ENCODE peak calls at places on chromosomes 3 and 15, in ten cellular contexts. T, P, E, O, D, Q, W, U, C and R are unnamed samples.
A peak's percentile ranks its signal among the peaks of the same experiment; 100 is the strongest.

GRCh38 chr3:188861847-188862740 is 309.7 kb upstream of the TPRG1 start:
- DNase-seq in W (no peak), P (no peak), O (no peak), D (peak; percentile 72), E (no peak), T (no peak), U (no peak), C (peak; percentile 33), Q (peak; percentile 50), R (no peak)

GRCh38 chr15:85381850-85382751 is 1.7 kb downstream of the AKAP13 start:
- DNase-seq in Q (no peak), U (no peak), O (no peak), C (peak; percentile 53), W (no peak), P (no peak), E (peak; percentile 28), T (no peak), D (peak; percentile 39), R (no peak)

GRCh38 chr15:22979069-22979698 is 984 bp downstream of the CYFIP1 start:
- DNase-seq in C (peak; percentile 75), E (peak; percentile 71), P (peak; percentile 54), Q (peak; percentile 41), W (peak; percentile 79), D (peak; percentile 40), U (peak; percentile 5), O (peak; percentile 69), T (no peak), R (peak; percentile 81)

GRCh38 chr3:16533928-16534913 is 20.7 kb upstream of the RFTN1 start:
- DNase-seq in E (no peak), T (no peak), P (no peak), O (peak; percentile 57), Q (peak; percentile 35), W (no peak), U (no peak), D (no peak), C (no peak), R (peak; percentile 49)

GRCh38 chr15:83305696-83306291 is 21.3 kb upstream of the BNC1 start:
- DNase-seq in E (peak; percentile 87), W (peak; percentile 90), O (peak; percentile 65), P (no peak), T (no peak), Q (no peak), D (peak; percentile 70), C (peak; percentile 41), U (no peak), R (peak; percentile 31)

GRCh38 chr3:76554717-76555116 is 485.2 kb upstream of the ROBO2 start:
- DNase-seq in T (no peak), C (peak; percentile 53), W (no peak), P (no peak), U (no peak), O (no peak), D (peak; percentile 6), E (no peak), Q (peak; percentile 69), R (peak; percentile 93)

GRCh38 chr15:60091150-60091549 is 87.0 kb downstream of the FOXB1 start:
- DNase-seq in D (peak; percentile 85), P (no peak), U (no peak), T (no peak), Q (peak; percentile 93), C (peak; percentile 92), O (no peak), W (peak; percentile 83), E (peak; percentile 95), R (peak; percentile 88)

GRCh38 chr3:196599734-196600128 is 31.3 kb downstream of the FBXO45 start:
- DNase-seq in D (no peak), C (no peak), T (no peak), W (no peak), U (no peak), E (peak; percentile 3), Q (no peak), O (no peak), P (no peak), R (no peak)

GRCh38 chr3:157239082-157239704 is 79.2 kb upstream of the CCNL1 start:
- DNase-seq in O (peak; percentile 82), T (peak; percentile 52), D (peak; percentile 23), Q (peak; percentile 45), W (peak; percentile 70), E (peak; percentile 81), P (peak; percentile 43), U (peak; percentile 62), C (peak; percentile 73), R (peak; percentile 50)

GRCh38 chr3:129001101-129001816 is at the start of gene EFCC1:
- DNase-seq in P (peak; percentile 85), T (no peak), D (no peak), O (peak; percentile 92), Q (no peak), W (no peak), E (no peak), C (peak; percentile 53), U (no peak), R (peak; percentile 63)

GRCh38 chr3:128072454-128073184 is 20.4 kb downstream of the SEC61A1 start:
- DNase-seq in E (no peak), Q (no peak), O (no peak), W (no peak), D (no peak), U (no peak), T (no peak), C (no peak), P (no peak), R (no peak)

GRCh38 chr3:58352624-58353023 is 19.9 kb downstream of the PXK start:
- DNase-seq in U (no peak), T (no peak), P (no peak), O (no peak), W (no peak), E (no peak), D (no peak), C (no peak), Q (no peak), R (no peak)
- H3K4me1 ChIP-seq in U (peaks cover 8% of the 10 kb centered on the region), T (no peaks in the 10 kb centered on the region), P (peaks cover 34% of the 10 kb centered on the region), O (no peaks in the 10 kb centered on the region), W (no peaks in the 10 kb centered on the region), E (peaks cover 9% of the 10 kb centered on the region), D (peaks cover 4% of the 10 kb centered on the region), C (peaks cover 18% of the 10 kb centered on the region), Q (peaks cover 4% of the 10 kb centered on the region), R (peaks cover 16% of the 10 kb centered on the region)

GRCh38 chr3:83765971-83766370 is 1192.8 kb upstream of the CADM2 start:
- DNase-seq in P (no peak), O (no peak), C (no peak), T (no peak), D (no peak), U (no peak), W (no peak), Q (no peak), E (no peak), R (no peak)

GRCh38 chr3:83770664-83771402 is 1188.0 kb upstream of the CADM2 start:
- DNase-seq in E (no peak), D (peak; percentile 2), P (no peak), C (no peak), U (no peak), W (no peak), O (no peak), Q (no peak), T (no peak), R (no peak)

DNA sequence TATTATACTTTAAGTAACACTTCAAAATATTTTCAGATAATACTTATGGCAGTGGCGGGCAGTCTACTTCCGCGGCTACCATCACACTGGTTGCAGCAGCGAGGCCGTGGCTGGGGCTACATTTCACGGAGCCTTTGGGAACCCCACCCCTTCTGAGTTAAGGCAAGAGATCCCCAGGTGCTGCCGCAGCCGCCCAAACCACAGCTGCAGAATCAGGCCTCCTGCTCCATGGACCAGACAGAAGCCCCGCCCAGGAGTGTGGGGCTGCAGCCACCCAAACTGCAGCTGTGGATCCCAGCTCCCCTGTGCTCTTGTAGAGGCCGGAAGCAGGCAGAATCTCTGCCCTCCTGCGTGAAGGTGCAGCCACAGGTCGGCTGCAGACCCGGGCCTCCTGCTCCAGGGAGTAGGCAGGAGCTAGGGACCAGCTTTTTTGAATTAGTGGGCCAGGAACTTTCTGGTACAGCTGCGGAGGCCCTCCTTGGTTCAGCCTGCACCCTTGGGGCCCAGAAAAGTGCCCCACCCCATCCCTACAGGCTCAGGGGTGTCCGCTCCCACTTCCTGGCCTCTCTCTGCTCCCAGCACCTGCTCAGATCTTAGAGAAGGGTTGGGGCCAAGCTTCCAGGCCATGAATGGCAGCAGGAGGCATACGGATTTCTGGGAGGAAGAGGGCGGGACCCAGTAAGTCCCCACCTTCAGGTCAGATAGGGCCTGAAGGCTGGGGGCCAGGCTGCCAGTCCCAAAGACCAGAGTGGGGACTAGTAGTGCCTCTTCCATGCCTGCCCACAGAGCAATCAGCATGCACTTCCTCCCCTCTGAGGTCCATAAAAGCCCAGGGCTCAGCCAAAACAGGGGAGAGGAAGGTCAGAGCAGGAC is 1188.8 kb upstream of the CADM2 start:
- DNase-seq in D (no peak), Q (no peak), W (no peak), T (no peak), O (no peak), C (no peak), P (no peak), E (no peak), U (no peak), R (no peak)
- H3K9me3 ChIP-seq in D (no peaks in the 10 kb centered on the region), Q (no peaks in the 10 kb centered on the region), W (no peaks in the 10 kb centered on the region), T (peaks cover 7% of the 10 kb centered on the region), O (no peaks in the 10 kb centered on the region), C (peaks cover 4% of the 10 kb centered on the region), P (peaks cover 13% of the 10 kb centered on the region), E (no peaks in the 10 kb centered on the region), U (peaks cover 13% of the 10 kb centered on the region), R (no peaks in the 10 kb centered on the region)

DNA sequence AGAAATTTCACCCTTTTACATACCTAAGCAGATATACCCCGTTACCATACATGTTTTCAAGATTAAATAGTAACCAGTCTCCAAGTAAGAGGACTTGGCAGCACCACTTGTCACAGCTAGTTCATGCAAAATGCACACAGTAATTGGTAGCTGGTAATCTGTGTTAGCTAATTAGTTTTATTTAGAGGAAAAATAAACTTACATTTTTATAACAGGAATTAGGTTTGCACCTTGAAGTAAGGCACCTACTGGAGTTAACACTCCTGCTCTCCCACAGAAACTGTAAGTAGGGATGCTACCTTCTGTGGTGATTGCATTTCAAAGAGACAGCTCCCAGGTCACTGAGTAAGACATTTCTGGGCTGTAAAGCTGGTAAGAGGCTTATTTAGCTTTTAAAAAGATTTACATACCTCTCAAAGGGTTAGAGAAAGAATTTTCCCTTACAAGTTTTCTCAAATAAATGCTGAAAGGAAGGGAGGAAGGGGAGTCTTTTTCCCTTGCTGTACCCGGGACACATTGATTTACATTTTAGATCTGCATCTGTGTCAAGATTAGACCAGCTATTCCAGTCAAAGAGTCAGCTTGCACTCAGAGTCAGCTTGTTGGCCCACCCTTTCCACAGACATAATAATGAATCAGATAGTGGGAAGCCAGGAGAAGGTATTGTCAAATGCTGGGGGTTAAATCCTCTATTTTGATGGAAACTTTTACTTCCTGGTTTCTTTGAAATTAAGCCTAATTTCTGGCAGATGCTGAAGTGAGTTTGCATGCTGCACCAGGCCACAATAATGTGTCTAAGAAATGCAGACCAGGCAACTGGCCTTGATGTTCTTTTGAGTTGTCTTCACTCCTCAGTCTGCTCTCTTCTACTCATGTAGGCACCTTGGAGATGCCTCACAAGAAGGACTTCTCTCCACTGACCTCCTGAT is 77.6 kb upstream of the CHD2 start:
- DNase-seq in U (no peak), D (no peak), E (no peak), C (peak; percentile 44), P (no peak), O (peak; percentile 59), W (no peak), T (no peak), Q (no peak), R (no peak)
- H3K4me1 ChIP-seq in U (peaks cover 41% of the 10 kb centered on the region), D (peaks cover 44% of the 10 kb centered on the region), E (peaks cover 43% of the 10 kb centered on the region), C (peaks cover 35% of the 10 kb centered on the region), P (peaks cover 16% of the 10 kb centered on the region), O (peaks cover 65% of the 10 kb centered on the region), W (peaks cover 43% of the 10 kb centered on the region), T (peaks cover 5% of the 10 kb centered on the region), Q (peaks cover 2% of the 10 kb centered on the region), R (peaks cover 15% of the 10 kb centered on the region)

DNA sequence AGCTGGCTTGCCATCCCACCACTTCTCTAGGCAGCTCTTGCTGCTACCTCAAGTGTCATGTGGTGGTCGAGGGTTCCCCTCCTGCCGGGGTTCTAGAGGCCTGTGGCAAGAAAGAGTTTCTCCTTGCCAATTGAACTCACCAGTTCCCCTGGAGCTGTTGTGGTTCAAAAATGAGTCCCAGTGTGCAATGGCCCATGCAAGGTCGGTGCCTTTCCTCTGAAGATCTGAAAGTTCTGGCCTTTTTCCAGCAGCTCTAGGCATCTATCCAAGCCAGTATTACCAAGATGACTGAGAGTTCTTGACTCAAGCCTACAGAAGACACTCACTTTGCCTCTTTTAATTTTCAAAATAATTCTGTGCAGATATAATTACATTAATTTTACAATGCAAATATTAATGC is 163.6 kb downstream of the KCNMB2 start:
- DNase-seq in D (peak; percentile 0), W (no peak), T (no peak), O (no peak), Q (peak; percentile 56), P (no peak), E (no peak), U (no peak), C (no peak), R (peak; percentile 29)
- H3K9me3 ChIP-seq in D (peaks cover under 1% of the 10 kb centered on the region), W (peaks cover 14% of the 10 kb centered on the region), T (peaks cover 21% of the 10 kb centered on the region), O (no peaks in the 10 kb centered on the region), Q (no peaks in the 10 kb centered on the region), P (peaks cover 33% of the 10 kb centered on the region), E (no peaks in the 10 kb centered on the region), U (peaks cover 4% of the 10 kb centered on the region), C (no peaks in the 10 kb centered on the region), R (peaks cover 14% of the 10 kb centered on the region)